ENCODE peak calls at places on chromosomes 1 and 21, in six cellular contexts. W, K, A, M, Q and P are unnamed samples.

GRCh38 chr1:59595774-59596173 is 219.0 kb upstream of the HOOK1 start:
- DNase-seq in W (no peak), K (no peak), A (no peak), M (peak), Q (no peak), P (no peak)

GRCh38 chr1:154157520-154158306 is 2.8 kb upstream of the NUP210L start:
- DNase-seq in W (peak), K (peak), A (peak), M (no peak), Q (peak), P (no peak)

GRCh38 chr1:232726048-232726779 is 79.0 kb upstream of the MAP10 start:
- DNase-seq in W (no peak), K (no peak), A (no peak), M (peak), Q (peak), P (no peak)

GRCh38 chr1:227006397-227006796 is 66.3 kb downstream of the COQ8A start:
- DNase-seq in W (no peak), K (no peak), A (no peak), M (no peak), Q (no peak), P (no peak)

GRCh38 chr1:231382426-231382825 is 39.7 kb downstream of the EGLN1 start:
- DNase-seq in W (no peak), K (no peak), A (no peak), M (no peak), Q (no peak), P (no peak)

GRCh38 chr1:172976222-172977041 is 74.3 kb downstream of the TNFSF18 start:
- DNase-seq in W (no peak), K (no peak), A (no peak), M (peak), Q (no peak), P (no peak)

GRCh38 chr21:42561742-42562141 is 48.1 kb downstream of the SLC37A1 start:
- DNase-seq in W (peak), K (peak), A (no peak), M (no peak), Q (peak), P (peak)

GRCh38 chr1:23924601-23925000 is 11.4 kb upstream of the CNR2 start:
- DNase-seq in W (no peak), K (no peak), A (no peak), M (no peak), Q (no peak), P (no peak)

GRCh38 chr1:89085781-89086180 is 20.8 kb upstream of the GBP1 start:
- DNase-seq in W (peak), K (peak), A (peak), M (no peak), Q (peak), P (no peak)

GRCh38 chr1:44672254-44672955 is 1.9 kb downstream of the TMEM53 start:
- DNase-seq in W (no peak), K (peak), A (no peak), M (peak), Q (no peak), P (no peak)

GRCh38 chr1:22857661-22858060 is 115.0 kb downstream of the LACTBL1 start:
- DNase-seq in W (no peak), K (no peak), A (no peak), M (no peak), Q (no peak), P (no peak)

GRCh38 chr1:37537378-37537777 is 16.7 kb downstream of the SNIP1 start:
- DNase-seq in W (no peak), K (no peak), A (no peak), M (peak), Q (no peak), P (no peak)

GRCh38 chr1:37477198-37477931 is 3.0 kb downstream of the ZC3H12A start:
- DNase-seq in W (peak), K (peak), A (peak), M (no peak), Q (peak), P (no peak)

GRCh38 chr1:199422206-199422605 is 605.3 kb upstream of the NR5A2 start:
- DNase-seq in W (no peak), K (no peak), A (no peak), M (peak), Q (no peak), P (no peak)

GRCh38 chr21:46168238-46168637 is 12.9 kb upstream of the FTCD start:
- DNase-seq in W (no peak), K (no peak), A (no peak), M (no peak), Q (no peak), P (no peak)

GRCh38 chr1:178961868-178962267 is 63.8 kb upstream of the FAM20B start:
- DNase-seq in W (peak), K (no peak), A (no peak), M (no peak), Q (no peak), P (no peak)

GRCh38 chr1:4046836-4047461 is 146.9 kb upstream of the C1orf174 start:
- DNase-seq in W (no peak), K (peak), A (no peak), M (no peak), Q (no peak), P (no peak)

GRCh38 chr21:45306832-45307571 is 19.3 kb upstream of the POFUT2 start:
- DNase-seq in W (no peak), K (no peak), A (no peak), M (no peak), Q (no peak), P (peak)

GRCh38 chr1:228083871-228084278 is 1.4 kb downstream of the ARF1 start:
- DNase-seq in W (no peak), K (no peak), A (no peak), M (no peak), Q (no peak), P (no peak)

GRCh38 chr21:17848228-17848627 is 29.1 kb upstream of the C21orf91 start:
- DNase-seq in W (peak), K (no peak), A (no peak), M (peak), Q (peak), P (no peak)

GRCh38 chr1:56148466-56149193 is 430.7 kb downstream of the PLPP3 start:
- DNase-seq in W (no peak), K (no peak), A (no peak), M (no peak), Q (no peak), P (no peak)

GRCh38 chr1:221439008-221439733 is 302.7 kb downstream of the DUSP10 start:
- DNase-seq in W (peak), K (no peak), A (peak), M (peak), Q (no peak), P (no peak)

GRCh38 chr1:12019858-12020509 is 686 bp downstream of the MIIP start:
- DNase-seq in W (no peak), K (no peak), A (no peak), M (no peak), Q (no peak), P (no peak)

GRCh38 chr21:26909972-26910371 is 56.9 kb downstream of the ADAMTS5 start:
- DNase-seq in W (no peak), K (no peak), A (no peak), M (no peak), Q (no peak), P (peak)

DNA sequence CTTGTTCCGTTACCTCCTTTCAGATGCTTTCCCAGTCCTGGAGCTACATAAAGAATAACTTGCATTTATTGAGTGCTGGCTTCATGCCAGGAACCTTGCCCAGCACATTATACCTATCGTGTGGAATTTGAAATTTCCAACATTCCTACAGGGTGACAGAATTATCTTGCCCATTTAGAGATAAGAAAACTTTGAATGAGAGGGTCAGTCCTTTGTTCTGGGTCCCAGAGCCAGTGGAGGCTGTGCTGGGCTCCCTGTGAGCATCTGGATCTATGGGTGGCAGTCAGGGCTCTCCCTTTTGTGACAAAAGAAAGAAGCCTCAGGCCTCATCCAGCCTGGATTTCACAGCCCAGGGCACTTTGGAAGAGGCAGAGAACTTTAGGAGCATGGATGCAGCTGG is 3.2 kb downstream of the GSTM4 start:
- DNase-seq in W (no peak), K (no peak), A (no peak), M (no peak), Q (no peak), P (no peak)
- TF ChIP-seq CTCF in W (no peak), K (no peak), A (no peak), M (no peak), Q (no peak), P (no peak)

GRCh38 chr1:43605761-43606160 is 44.2 kb upstream of the KDM4A start:
- DNase-seq in W (no peak), K (no peak), A (no peak), M (peak), Q (no peak), P (no peak)
- TF ChIP-seq CTCF in W (no peak), K (no peak), A (no peak), M (no peak), Q (no peak), P (no peak)

DNA sequence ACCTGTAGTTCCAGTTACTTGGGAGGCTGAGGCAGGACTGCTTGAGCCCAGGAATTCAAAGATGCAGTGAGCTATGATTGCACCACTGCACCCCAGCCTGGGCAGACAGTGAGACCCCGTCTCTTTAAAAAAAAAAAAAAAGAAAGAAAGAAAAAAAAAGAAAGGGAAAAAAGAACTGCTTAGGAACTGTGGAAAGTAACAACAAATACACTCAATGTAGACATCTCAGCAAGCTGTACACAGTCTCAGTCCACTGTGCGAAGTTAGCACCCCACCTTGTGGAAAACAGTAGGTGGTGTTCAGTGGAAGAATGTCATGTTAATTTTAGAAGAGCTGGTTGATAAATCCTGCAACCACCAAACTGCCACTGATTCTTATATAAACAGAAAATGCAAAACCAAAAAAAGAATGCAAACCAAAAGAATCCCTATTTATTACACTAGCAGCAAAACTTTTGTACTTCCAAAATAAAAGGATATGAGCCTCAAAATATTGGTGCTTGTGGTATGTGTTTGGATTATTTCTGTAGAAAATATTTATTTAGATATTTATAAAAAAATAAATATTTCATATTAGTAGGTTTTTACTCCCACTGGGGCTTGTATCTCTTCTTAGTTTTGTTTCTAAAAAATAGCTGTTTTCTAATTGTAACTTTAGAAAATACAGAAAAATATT is 31.1 kb downstream of the ALG14 start:
- DNase-seq in W (peak), K (peak), A (no peak), M (peak), Q (peak), P (peak)
- TF ChIP-seq CTCF in W (peak), K (peak), A (no peak), M (peak), Q (peak), P (peak)

DNA sequence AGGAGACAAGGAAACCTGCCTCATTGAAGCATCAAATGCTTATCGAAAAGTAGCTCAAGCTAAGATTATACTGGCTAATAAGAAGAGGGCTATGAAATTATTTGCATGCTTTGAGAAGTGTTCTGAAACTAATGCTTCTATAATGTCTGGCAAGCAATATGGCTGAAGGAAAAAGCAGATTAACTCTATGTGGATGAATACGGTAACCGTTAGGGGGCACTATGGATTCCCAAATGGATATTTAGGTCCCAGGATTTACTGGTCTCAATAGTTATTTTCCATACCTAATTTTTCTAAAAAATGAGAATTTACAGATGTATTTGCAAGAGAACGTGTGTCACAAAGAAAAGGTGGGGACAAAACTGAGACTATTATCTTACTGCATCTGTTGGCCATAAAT is 34.6 kb upstream of the RRP15 start:
- DNase-seq in W (no peak), K (no peak), A (no peak), M (no peak), Q (no peak), P (no peak)
- TF ChIP-seq CTCF in W (no peak), K (no peak), A (no peak), M (peak), Q (no peak), P (peak)

GRCh38 chr1:248622491-248623106 is 12.3 kb downstream of the OR2T11 start:
- DNase-seq in W (peak), K (peak), A (no peak), M (peak), Q (peak), P (no peak)

GRCh38 chr1:248613742-248614141 is 16.2 kb upstream of the OR2T10 start:
- DNase-seq in W (no peak), K (no peak), A (no peak), M (no peak), Q (no peak), P (no peak)

GRCh38 chr1:248618119-248618518 is 16.8 kb downstream of the OR2T11 start:
- DNase-seq in W (no peak), K (no peak), A (no peak), M (no peak), Q (no peak), P (no peak)

DNA sequence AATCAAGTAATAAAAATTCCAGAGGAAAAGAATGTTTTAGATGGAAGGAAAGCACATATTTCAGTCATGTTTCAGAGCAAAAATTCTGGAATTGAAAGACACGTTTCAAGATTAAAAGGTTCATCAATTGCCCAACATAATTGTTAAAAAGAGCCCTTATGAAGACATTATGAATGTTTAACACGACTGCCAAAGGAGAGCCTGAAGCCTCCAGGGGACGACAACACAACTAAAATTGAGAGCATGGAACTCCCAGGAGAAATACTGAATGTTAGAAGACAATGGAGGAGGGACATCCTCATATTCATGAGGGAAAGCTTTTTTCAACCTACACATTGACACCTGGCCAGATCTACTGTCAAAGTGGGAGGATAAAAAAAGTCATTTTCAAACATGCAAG is 16.0 kb downstream of the OR2T11 start:
- DNase-seq in W (peak), K (peak), A (no peak), M (peak), Q (peak), P (no peak)
- TF ChIP-seq CTCF in W (peak), K (peak), A (peak), M (peak), Q (peak), P (no peak)

DNA sequence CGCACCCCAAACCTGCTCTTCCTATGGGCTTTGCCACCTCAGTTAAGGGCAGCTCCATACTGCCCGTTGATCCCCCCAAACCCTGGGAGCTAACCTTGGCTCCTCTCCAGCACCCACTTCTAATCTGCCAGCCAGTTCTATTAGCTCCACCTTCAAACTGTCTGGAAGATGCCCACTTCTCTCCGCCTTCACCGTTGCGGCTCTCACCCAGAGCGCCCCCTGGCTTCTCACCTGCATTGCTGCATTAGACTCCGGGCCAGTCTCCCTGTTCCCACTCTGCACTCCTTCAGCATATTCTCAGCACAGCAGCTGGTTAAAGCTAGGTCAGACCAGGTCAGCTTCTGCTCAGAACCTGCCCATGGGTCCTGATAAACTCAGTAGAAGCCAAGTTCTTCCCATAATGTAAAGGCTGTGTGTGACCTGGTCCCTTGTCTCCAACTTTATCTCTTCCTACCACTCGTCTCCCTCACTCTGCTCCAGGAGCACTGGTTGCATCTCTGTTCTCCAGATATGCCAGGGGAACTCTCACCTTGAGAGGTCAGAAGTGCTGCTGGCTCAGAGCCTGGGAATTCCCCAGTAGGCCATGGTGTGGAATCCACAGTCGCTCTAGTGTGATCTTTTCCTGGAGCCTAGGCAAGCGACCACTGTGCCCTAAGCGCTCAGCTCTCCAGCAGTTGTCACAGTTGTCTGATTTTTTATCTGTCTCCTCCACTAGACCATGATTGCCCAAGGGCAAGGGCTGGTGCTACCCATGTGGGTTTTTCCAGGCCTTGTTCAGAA is 150.3 kb downstream of the HMGB4 start:
- DNase-seq in W (peak), K (no peak), A (no peak), M (peak), Q (peak), P (peak)
- TF ChIP-seq CTCF in W (peak), K (peak), A (no peak), M (peak), Q (peak), P (peak)

DNA sequence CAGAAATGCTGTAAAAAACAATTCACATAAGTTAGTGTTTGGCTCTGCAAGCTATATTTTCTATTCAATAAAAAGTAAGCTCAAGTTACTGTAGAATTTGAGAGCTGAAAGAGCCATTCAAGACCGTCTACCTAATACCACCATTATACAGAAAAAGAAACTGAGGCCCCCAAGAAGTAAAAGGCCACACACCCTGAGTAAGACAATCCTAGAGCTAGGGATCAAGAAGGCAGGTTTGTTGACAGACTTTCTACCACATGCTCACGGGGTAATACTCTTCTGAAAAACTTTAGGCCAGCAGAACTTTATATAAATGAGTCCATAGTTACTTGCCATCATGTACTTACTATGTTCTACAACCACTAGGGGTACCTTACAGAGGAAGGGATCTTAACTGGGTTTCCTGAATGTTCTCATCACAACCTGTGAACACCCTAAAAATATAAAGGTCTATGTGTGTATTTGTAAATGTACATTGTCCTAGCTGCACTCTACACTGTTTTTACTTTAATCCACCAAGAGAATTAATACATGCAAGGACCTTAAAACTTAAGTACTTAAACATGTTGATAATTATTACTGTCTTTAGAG is 2.7 kb downstream of the PSMG1 start:
- DNase-seq in W (no peak), K (peak), A (no peak), M (peak), Q (no peak), P (no peak)
- TF ChIP-seq CTCF in W (peak), K (peak), A (peak), M (peak), Q (no peak), P (no peak)

GRCh38 chr1:151885479-151885878 is 23.8 kb downstream of the THEM4 start:
- DNase-seq in W (no peak), K (no peak), A (no peak), M (no peak), Q (no peak), P (no peak)
- TF ChIP-seq CTCF in W (no peak), K (no peak), A (no peak), M (no peak), Q (no peak), P (no peak)